ENCODE peak calls at places on chromosomes 13 and 19, in five cellular contexts. D is IMR-90; J is SW480; A is amniotic stem cell; P is activated CD8-positive, alpha-beta memory T cell treated with anti-CD3 and anti-CD28 coated beads for 24 hours. G is an unnamed sample.

GRCh38 chr13:35855531-35856019 is 275.6 kb downstream of the DCLK1 start:
- DNase-seq in D (no peak), J (peak), A (no peak), P (no peak), G (no peak)

GRCh38 chr19:458091-459042 is 2.5 kb downstream of the SHC2 start:
- DNase-seq in D (no peak), J (no peak), A (no peak), P (no peak), G (no peak)

GRCh38 chr13:109605846-109606245 is 180.5 kb downstream of the IRS2 start:
- DNase-seq in D (no peak), J (no peak), A (no peak), P (no peak), G (no peak)

GRCh38 chr19:46618670-46619231 is 6.1 kb downstream of the PTGIR start:
- DNase-seq in D (peak), J (no peak), A (no peak), P (no peak), G (no peak)

GRCh38 chr19:35106291-35106583 is 9.4 kb upstream of the FXYD3 start:
- DNase-seq in D (no peak), J (no peak), A (no peak), P (no peak), G (no peak)

GRCh38 chr19:19257137-19257536 is 16.0 kb downstream of the TM6SF2 start:
- DNase-seq in D (no peak), J (no peak), A (no peak), P (no peak), G (no peak)

GRCh38 chr19:41308450-41309224 is 1.3 kb upstream of the CCDC97 start:
- DNase-seq in D (peak), J (peak), A (peak), P (peak), G (no peak)

GRCh38 chr13:103839460-103839859 is 773.2 kb upstream of the SLC10A2 start:
- DNase-seq in D (no peak), J (no peak), A (no peak), P (no peak), G (no peak)

GRCh38 chr13:74966814-74967213 is 515.2 kb downstream of the TBC1D4 start:
- DNase-seq in D (no peak), J (no peak), A (no peak), P (no peak), G (no peak)

GRCh38 chr19:50510700-50511068 is 307 bp downstream of the JOSD2 start:
- DNase-seq in D (no peak), J (no peak), A (no peak), P (no peak), G (no peak)

GRCh38 chr13:59750860-59751259 is 412.9 kb downstream of the DIAPH3 start:
- DNase-seq in D (peak), J (no peak), A (peak), P (no peak), G (peak)

GRCh38 chr19:18239303-18239702 is 13.1 kb upstream of the PDE4C start:
- DNase-seq in D (no peak), J (no peak), A (no peak), P (no peak), G (no peak)

GRCh38 chr13:113106053-113106452 is 462 bp downstream of the F7 start:
- DNase-seq in D (no peak), J (no peak), A (no peak), P (no peak), G (no peak)

GRCh38 chr19:47102561-47103135 is 10.9 kb downstream of the ZC3H4 start:
- DNase-seq in D (no peak), J (no peak), A (no peak), P (no peak), G (no peak)

GRCh38 chr19:5621945-5622464 is 571 bp downstream of the SAFB2 start:
- DNase-seq in D (no peak), J (no peak), A (no peak), P (peak), G (no peak)

GRCh38 chr19:47417746-47418594 is 1.4 kb downstream of the MEIS3 start:
- DNase-seq in D (peak), J (no peak), A (no peak), P (no peak), G (no peak)

GRCh38 chr13:43472980-43473379 is 313.8 kb downstream of the ENOX1 start:
- DNase-seq in D (no peak), J (no peak), A (no peak), P (no peak), G (no peak)

GRCh38 chr13:104616990-104617389 is 1550.8 kb upstream of the SLC10A2 start:
- DNase-seq in D (no peak), J (no peak), A (no peak), P (no peak), G (no peak)

GRCh38 chr19:10289836-10290438 is at the start of gene ICAM5:
- DNase-seq in D (peak), J (peak), A (no peak), P (no peak), G (no peak)

G was measured in AG04449.